ENCODE peak calls at places on chromosomes 1 and 21, in four cellular contexts. One of them, this sample, is unnamed.
A peak's percentile ranks its signal among the peaks of the same experiment; 100 is the strongest.

GRCh38 chr1:13823936-13824335 is 123.9 kb downstream of the PRDM2 start:
- DNase-seq in LHCN-M2: no peak
- DNase-seq in HS-5: no peak
- DNase-seq in NCI-H1105 treated with DMSO at 0.1 percent for 48 hours: no peak
- DNase-seq in this sample: no peak

GRCh38 chr1:71080178-71080781 is 555 bp downstream of the ZRANB2 start:
- DNase-seq in HS-5: no peak
- DNase-seq in LHCN-M2: peak; percentile 13
- DNase-seq in NCI-H1105 treated with DMSO at 0.1 percent for 48 hours: peak; percentile 45
- DNase-seq in this sample: no peak

GRCh38 chr1:78080767-78081166 is 35.0 kb downstream of the GIPC2 start:
- DNase-seq in NCI-H1105 treated with DMSO at 0.1 percent for 48 hours: no peak
- DNase-seq in HS-5: no peak
- DNase-seq in LHCN-M2: no peak
- DNase-seq in this sample: no peak

GRCh38 chr1:207028884-207029283 is 3.7 kb downstream of the C1orf116 start:
- DNase-seq in LHCN-M2: no peak
- DNase-seq in NCI-H1105 treated with DMSO at 0.1 percent for 48 hours: no peak
- DNase-seq in HS-5: no peak
- DNase-seq in this sample: no peak

GRCh38 chr1:29505537-29506220 is 269.4 kb downstream of the PTPRU start:
- DNase-seq in LHCN-M2: no peak
- DNase-seq in NCI-H1105 treated with DMSO at 0.1 percent for 48 hours: no peak
- DNase-seq in HS-5: no peak
- DNase-seq in this sample: peak; percentile 25

GRCh38 chr1:207336559-207337467 is 15.3 kb downstream of the CD55 start:
- DNase-seq in HS-5: no peak
- DNase-seq in NCI-H1105 treated with DMSO at 0.1 percent for 48 hours: peak; percentile 8
- DNase-seq in LHCN-M2: peak; percentile 93
- DNase-seq in this sample: no peak

GRCh38 chr1:16630661-16631247 is 17.4 kb upstream of the NBPF1 start:
- DNase-seq in NCI-H1105 treated with DMSO at 0.1 percent for 48 hours: no peak
- DNase-seq in HS-5: no peak
- DNase-seq in LHCN-M2: no peak
- DNase-seq in this sample: no peak

GRCh38 chr1:231699769-231700168 is 73.2 kb downstream of the DISC1 start:
- DNase-seq in LHCN-M2: peak; percentile 29
- DNase-seq in HS-5: no peak
- DNase-seq in NCI-H1105 treated with DMSO at 0.1 percent for 48 hours: no peak
- DNase-seq in this sample: no peak

GRCh38 chr1:86825294-86825693 is 88.6 kb downstream of the SELENOF start:
- DNase-seq in NCI-H1105 treated with DMSO at 0.1 percent for 48 hours: no peak
- DNase-seq in LHCN-M2: peak; percentile 15
- DNase-seq in HS-5: no peak
- DNase-seq in this sample: no peak

GRCh38 chr21:25515484-25516405 is 91.5 kb downstream of the MRPL39 start:
- DNase-seq in NCI-H1105 treated with DMSO at 0.1 percent for 48 hours: no peak
- DNase-seq in HS-5: no peak
- DNase-seq in LHCN-M2: peak; percentile 46
- DNase-seq in this sample: no peak

This sample was measured in NCI-H1436.